ENCODE peak calls at places on chromosomes 3 and 15, in seven cellular contexts. W, N, Z, X, O, H and K are unnamed samples.
A peak's percentile ranks its signal among the peaks of the same experiment; 100 is the strongest.

GRCh38 chr3:141255864-141256263 is 24.2 kb downstream of the PXYLP1 start:
- DNase-seq in W (no peak), N (no peak), Z (no peak), X (peak; percentile 34), O (peak; percentile 19), H (no peak), K (peak; percentile 44)

GRCh38 chr3:113783463-113783862 is 36.6 kb downstream of the ATP6V1A start:
- DNase-seq in W (no peak), N (peak; percentile 98), Z (no peak), X (peak; percentile 88), O (no peak), H (no peak), K (peak; percentile 97)

GRCh38 chr3:179673522-179673921 is 20.7 kb downstream of the USP13 start:
- DNase-seq in W (no peak), N (no peak), Z (no peak), X (no peak), O (no peak), H (no peak), K (no peak)

GRCh38 chr3:181316481-181316880 is 326.9 kb upstream of the DNAJC19 start:
- DNase-seq in W (peak; percentile 25), N (peak; percentile 7), Z (peak; percentile 15), X (no peak), O (no peak), H (no peak), K (peak; percentile 9)

GRCh38 chr3:98763076-98763475 is at the start of gene ST3GAL6:
- DNase-seq in W (no peak), N (peak; percentile 42), Z (no peak), X (peak; percentile 52), O (no peak), H (no peak), K (peak; percentile 79)

GRCh38 chr3:61561374-61562041 is at the start of gene PTPRG:
- DNase-seq in W (peak; percentile 83), N (peak; percentile 94), Z (peak; percentile 75), X (peak; percentile 97), O (peak; percentile 92), H (no peak), K (peak; percentile 97)

GRCh38 chr3:194900886-194901522 is 215.3 kb downstream of the FAM43A start:
- DNase-seq in W (no peak), N (no peak), Z (no peak), X (no peak), O (no peak), H (no peak), K (no peak)

GRCh38 chr3:175672119-175672689 is 813.1 kb downstream of the NAALADL2 start:
- DNase-seq in W (no peak), N (peak; percentile 63), Z (no peak), X (peak; percentile 67), O (no peak), H (no peak), K (peak; percentile 42)

GRCh38 chr3:16060945-16061344 is 113.5 kb upstream of the GALNT15 start:
- DNase-seq in W (no peak), N (peak; percentile 95), Z (no peak), X (peak; percentile 95), O (no peak), H (no peak), K (no peak)

GRCh38 chr3:31959951-31960792 is 20.9 kb downstream of the OSBPL10 start:
- DNase-seq in W (no peak), N (peak; percentile 55), Z (no peak), X (peak; percentile 56), O (no peak), H (no peak), K (no peak)

GRCh38 chr3:41328916-41329315 is 129.6 kb downstream of the CTNNB1 start:
- DNase-seq in W (no peak), N (peak; percentile 38), Z (no peak), X (peak; percentile 30), O (no peak), H (no peak), K (peak; percentile 36)

GRCh38 chr3:3088066-3088465 is 22.1 kb downstream of the IL5RA start:
- DNase-seq in W (no peak), N (no peak), Z (no peak), X (no peak), O (no peak), H (no peak), K (no peak)

GRCh38 chr3:3085782-3086181 is 24.4 kb downstream of the IL5RA start:
- DNase-seq in W (no peak), N (no peak), Z (no peak), X (no peak), O (no peak), H (no peak), K (no peak)

GRCh38 chr3:3086239-3086638 is 23.9 kb downstream of the IL5RA start:
- DNase-seq in W (no peak), N (no peak), Z (no peak), X (no peak), O (no peak), H (no peak), K (no peak)

GRCh38 chr3:3087279-3087678 is 22.9 kb downstream of the IL5RA start:
- DNase-seq in W (no peak), N (no peak), Z (no peak), X (no peak), O (no peak), H (no peak), K (no peak)

DNA sequence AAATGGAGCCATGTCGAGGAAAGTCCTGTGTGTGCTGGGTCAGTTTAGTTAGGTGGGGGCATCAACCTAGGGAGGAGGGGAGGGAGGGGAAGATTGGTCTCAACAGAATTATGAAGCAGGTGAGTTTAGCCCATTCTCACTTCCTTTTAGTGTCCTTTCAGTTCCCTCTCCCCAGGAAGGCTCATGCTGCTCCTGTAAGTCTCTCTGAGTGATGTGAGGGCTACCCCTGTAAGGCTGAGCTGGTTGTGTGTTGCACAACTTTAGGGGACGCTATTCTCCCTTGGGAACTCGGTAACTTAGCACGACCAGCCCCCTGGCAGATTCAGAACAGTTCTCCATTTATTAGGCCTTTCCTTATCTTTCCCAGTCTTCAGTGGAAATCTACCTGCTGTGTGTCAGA is 21.2 kb downstream of the IL5RA start:
- DNase-seq in W (no peak), N (no peak), Z (no peak), X (no peak), O (no peak), H (no peak), K (no peak)
- TF ChIP-seq CTCF in W (no peak), N (no peak), Z (no peak), X (no peak), O (no peak), H (no peak), K (no peak)

DNA sequence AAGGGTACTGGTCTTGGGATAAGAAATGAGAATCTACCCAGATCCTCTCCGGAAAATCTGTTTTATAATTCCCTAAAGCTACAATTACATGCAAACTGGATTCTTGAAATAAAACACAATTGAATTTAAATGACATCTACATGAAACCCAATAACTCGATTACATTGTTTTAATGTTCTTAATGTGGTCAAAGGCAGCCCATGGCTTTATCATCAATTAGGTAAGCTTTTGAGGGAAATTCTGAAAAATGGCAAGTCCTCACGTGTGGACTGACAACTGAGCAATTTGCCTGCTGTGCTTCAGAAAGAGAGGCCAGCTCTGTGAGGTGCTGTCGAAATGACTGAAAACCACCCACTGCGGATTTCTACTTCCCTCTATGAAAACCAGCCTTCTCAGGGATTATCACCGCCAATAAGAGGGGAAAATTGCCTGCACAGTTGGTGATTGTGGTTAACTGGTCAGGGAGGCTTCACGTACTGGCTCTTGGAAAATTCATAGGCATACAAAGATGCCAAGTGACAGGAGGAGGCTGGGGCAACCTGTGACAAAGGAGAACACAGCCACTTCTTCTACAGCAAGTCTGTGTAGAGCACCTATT is 200.8 kb upstream of the SLCO3A1 start:
- DNase-seq in W (no peak), N (no peak), Z (no peak), X (no peak), O (no peak), H (no peak), K (no peak)
- TF ChIP-seq CTCF in W (no peak), N (no peak), Z (no peak), X (no peak), O (no peak), H (no peak), K (no peak)

GRCh38 chr15:83118291-83118827 is 10.9 kb downstream of the TM6SF1 start:
- DNase-seq in W (no peak), N (no peak), Z (no peak), X (no peak), O (no peak), H (no peak), K (no peak)
- TF ChIP-seq CTCF in W (no peak), N (no peak), Z (no peak), X (no peak), O (no peak), H (no peak), K (no peak)

DNA sequence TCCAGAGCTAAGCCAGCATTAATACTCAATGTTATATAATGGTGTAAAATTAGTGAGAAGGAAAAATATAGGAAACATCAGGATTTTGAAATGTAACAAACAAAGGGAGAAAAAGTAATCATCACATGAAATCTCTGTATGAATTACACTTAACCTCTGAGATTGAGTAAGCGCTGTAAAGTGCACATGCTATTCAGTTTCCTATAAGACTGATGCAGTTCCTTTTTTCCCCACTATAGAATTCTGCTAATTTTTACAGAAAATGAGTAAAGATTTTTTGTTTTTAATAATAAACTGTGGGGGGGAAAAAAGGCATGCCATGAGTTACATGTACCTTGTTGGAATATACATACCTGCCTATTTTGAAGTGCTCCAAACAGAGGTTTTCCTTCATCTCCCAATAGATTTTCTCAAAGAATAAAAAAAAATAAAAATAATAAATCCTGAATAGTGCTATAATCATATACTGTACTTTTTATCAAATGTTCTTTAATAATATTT is 64.0 kb upstream of the TTBK2 start:
- DNase-seq in W (no peak), N (no peak), Z (no peak), X (no peak), O (no peak), H (no peak), K (no peak)
- TF ChIP-seq CTCF in W (no peak), N (no peak), Z (peak; percentile 47), X (no peak), O (no peak), H (no peak), K (no peak)

GRCh38 chr15:58182460-58183163 is 44.4 kb downstream of the AQP9 start:
- DNase-seq in W (peak; percentile 69), N (peak; percentile 41), Z (peak; percentile 37), X (peak; percentile 84), O (peak; percentile 42), H (no peak), K (peak; percentile 73)

GRCh38 chr15:58189148-58189811 is 51.1 kb downstream of the AQP9 start:
- DNase-seq in W (no peak), N (no peak), Z (no peak), X (no peak), O (no peak), H (no peak), K (no peak)

GRCh38 chr15:58190419-58190818 is 52.2 kb downstream of the AQP9 start:
- DNase-seq in W (no peak), N (peak; percentile 6), Z (no peak), X (peak; percentile 41), O (no peak), H (no peak), K (no peak)

GRCh38 chr15:58179741-58180381 is 41.7 kb downstream of the AQP9 start:
- DNase-seq in W (no peak), N (peak; percentile 19), Z (no peak), X (peak; percentile 75), O (no peak), H (no peak), K (no peak)

GRCh38 chr15:58185439-58185838 is 47.3 kb downstream of the AQP9 start:
- DNase-seq in W (no peak), N (no peak), Z (no peak), X (peak; percentile 55), O (no peak), H (no peak), K (no peak)
- TF ChIP-seq CTCF in W (no peak), N (peak; percentile 5), Z (no peak), X (peak; percentile 15), O (no peak), H (no peak), K (peak; percentile 22)